ENCODE peak calls at places on chromosomes 12 and 14, in five cellular contexts. T, C, Q, Y and E are unnamed samples.

GRCh38 chr14:100872641-100873071 is 30.9 kb downstream of the RTL1 start:
- DNase-seq in T (no peak), Q (no peak), C (no peak), Y (no peak), E (no peak)

GRCh38 chr12:68326720-68327119 is 5.4 kb downstream of the MDM1 start:
- DNase-seq in T (no peak), C (no peak), Q (no peak), Y (no peak), E (no peak)

GRCh38 chr12:110547090-110547489 is 36.0 kb downstream of the PPTC7 start:
- DNase-seq in Q (no peak), Y (no peak), T (no peak), C (no peak), E (no peak)

GRCh38 chr14:58151701-58152568 is at the start of gene ARMH4:
- DNase-seq in T (peak; percentile 35), Q (peak; percentile 91), C (peak; percentile 43), Y (peak; percentile 95), E (peak; percentile 35)

GRCh38 chr12:89544730-89545184 is 18.9 kb upstream of the POC1B start:
- DNase-seq in T (no peak), Y (peak; percentile 6), C (no peak), Q (peak; percentile 71), E (peak; percentile 59)

GRCh38 chr12:29245246-29245645 is 96.2 kb downstream of the FAR2 start:
- DNase-seq in C (no peak), T (no peak), Y (no peak), Q (no peak), E (no peak)

GRCh38 chr12:123050331-123050809 is 69.9 kb downstream of the ARL6IP4 start:
- DNase-seq in T (no peak), Q (no peak), Y (no peak), C (peak; percentile 18), E (no peak)

GRCh38 chr14:33705521-33705920 is 245.4 kb downstream of the EGLN3 start:
- DNase-seq in Y (no peak), Q (no peak), C (no peak), T (no peak), E (no peak)

GRCh38 chr12:19236656-19237055 is 107.1 kb downstream of the PLEKHA5 start:
- DNase-seq in Y (no peak), C (no peak), T (no peak), Q (no peak), E (no peak)

GRCh38 chr12:115267464-115267863 is 583.5 kb upstream of the TBX3 start:
- DNase-seq in T (no peak), C (no peak), Y (no peak), Q (no peak), E (no peak)

GRCh38 chr14:55127491-55127951 is 1.5 kb upstream of the LGALS3 start:
- DNase-seq in Q (no peak), T (no peak), Y (no peak), C (no peak), E (no peak)

GRCh38 chr14:73751157-73751691 is 37.0 kb upstream of the PNMA1 start:
- DNase-seq in T (no peak), Q (peak; percentile 38), Y (no peak), C (no peak), E (no peak)

GRCh38 chr14:61668267-61668666 is 27.0 kb upstream of the HIF1A start:
- DNase-seq in Y (no peak), T (no peak), Q (no peak), C (no peak), E (no peak)

GRCh38 chr12:97313471-97314190 is 149.0 kb upstream of the RMST start:
- DNase-seq in Q (no peak), Y (peak; percentile 22), C (no peak), T (no peak), E (no peak)

GRCh38 chr12:108677381-108677780 is 43.7 kb upstream of the SELPLG start:
- DNase-seq in T (no peak), Y (no peak), C (no peak), Q (no peak), E (no peak)

GRCh38 chr14:104290058-104290667 is 151.8 kb downstream of the KIF26A start:
- DNase-seq in Y (no peak), Q (no peak), T (no peak), C (no peak), E (peak; percentile 24)

GRCh38 chr12:38775457-38775856 is 129.9 kb downstream of the CPNE8 start:
- DNase-seq in T (no peak), Q (no peak), Y (no peak), C (no peak), E (no peak)